ENCODE peak calls at places on chromosomes 2 and 18, in eight cellular contexts. J is neural progenitor cell; V is A549; B is heart right ventricle; Z is spleen; C is psoas muscle; R is IMR-90; G is CD8-positive, alpha-beta T cell. W is an unnamed sample.
A peak's percentile ranks its signal among the peaks of the same experiment; 100 is the strongest.

GRCh38 chr2:121052023-121052422 is 233.0 kb downstream of the TFCP2L1 start:
- DNase-seq in J (no peak), V (no peak), B (no peak), Z (no peak), C (no peak), R (no peak), G (no peak), W (no peak)

GRCh38 chr2:144645055-144645778 is 125.3 kb upstream of the ZEB2 start:
- DNase-seq in J (no peak), V (no peak), B (no peak), Z (no peak), C (no peak), R (peak; percentile 56), G (no peak), W (no peak)

GRCh38 chr2:153455856-153456255 is 22.7 kb downstream of the RPRM start:
- DNase-seq in J (no peak), V (no peak), B (no peak), Z (no peak), C (no peak), R (no peak), G (no peak), W (no peak)

GRCh38 chr2:48902521-48902920 is 147.0 kb upstream of the LHCGR start:
- DNase-seq in J (no peak), V (no peak), B (no peak), Z (no peak), C (no peak), R (no peak), G (no peak), W (no peak)

GRCh38 chr2:85698184-85698879 is 4.2 kb downstream of the GNLY start:
- DNase-seq in J (no peak), V (no peak), B (no peak), Z (no peak), C (no peak), R (no peak), G (no peak), W (no peak)

GRCh38 chr18:42429208-42429607 is 474.2 kb downstream of the PIK3C3 start:
- DNase-seq in J (peak; percentile 50), V (no peak), B (no peak), Z (no peak), C (no peak), R (no peak), G (no peak), W (no peak)

GRCh38 chr2:143893340-143893739 is 626.6 kb downstream of the ZEB2 start:
- DNase-seq in J (peak; percentile 21), V (no peak), B (no peak), Z (no peak), C (no peak), R (no peak), G (no peak), W (no peak)

GRCh38 chr2:110746586-110747521 is 14.5 kb downstream of the ACOXL start:
- DNase-seq in J (no peak), V (no peak), B (no peak), Z (no peak), C (no peak), R (no peak), G (no peak), W (no peak)

GRCh38 chr2:107808986-107809385 is 17.7 kb upstream of the RGPD4 start:
- DNase-seq in J (no peak), V (peak; percentile 38), B (peak; percentile 21), Z (no peak), C (peak; percentile 64), R (no peak), G (no peak), W (no peak)

GRCh38 chr2:12081481-12082210 is 335.2 kb downstream of the LPIN1 start:
- DNase-seq in J (no peak), V (no peak), B (no peak), Z (no peak), C (no peak), R (no peak), G (peak; percentile 54), W (no peak)

GRCh38 chr2:8453904-8454302 is 228.0 kb upstream of the ID2 start:
- DNase-seq in J (no peak), V (no peak), B (no peak), Z (no peak), C (no peak), R (peak; percentile 8), G (no peak), W (no peak)

GRCh38 chr2:62196278-62196901 is 475 bp downstream of the B3GNT2 start:
- DNase-seq in J (no peak), V (peak; percentile 65), B (peak; percentile 49), Z (peak; percentile 95), C (peak; percentile 72), R (no peak), G (peak; percentile 55), W (no peak)

GRCh38 chr2:234792566-234792965 is 159.3 kb upstream of the SH3BP4 start:
- DNase-seq in J (peak; percentile 70), V (no peak), B (no peak), Z (no peak), C (no peak), R (no peak), G (no peak), W (no peak)

GRCh38 chr2:20027715-20028434 is 15.4 kb upstream of the MATN3 start:
- DNase-seq in J (no peak), V (no peak), B (no peak), Z (no peak), C (no peak), R (no peak), G (no peak), W (no peak)

GRCh38 chr2:174400853-174401252 is 5.3 kb downstream of the SCRN3 start:
- DNase-seq in J (no peak), V (no peak), B (no peak), Z (no peak), C (no peak), R (no peak), G (no peak), W (no peak)

GRCh38 chr2:10278029-10278762 is 24.5 kb upstream of the HPCAL1 start:
- DNase-seq in J (no peak), V (no peak), B (peak; percentile 60), Z (peak; percentile 87), C (peak; percentile 84), R (peak; percentile 42), G (no peak), W (no peak)

GRCh38 chr2:151120016-151120415 is 141.6 kb downstream of the RBM43 start:
- DNase-seq in J (no peak), V (no peak), B (no peak), Z (no peak), C (no peak), R (no peak), G (no peak), W (no peak)

GRCh38 chr18:78664851-78665250 is 314.8 kb upstream of the SALL3 start:
- DNase-seq in J (no peak), V (no peak), B (no peak), Z (no peak), C (no peak), R (no peak), G (no peak), W (no peak)

GRCh38 chr2:149648282-149649030 is 60.9 kb upstream of the MMADHC start:
- DNase-seq in J (no peak), V (peak; percentile 82), B (no peak), Z (no peak), C (no peak), R (peak; percentile 99), G (no peak), W (no peak)

GRCh38 chr2:190529486-190530104 is 4.9 kb downstream of the NEMP2 start:
- DNase-seq in J (no peak), V (no peak), B (no peak), Z (no peak), C (no peak), R (peak; percentile 47), G (no peak), W (no peak)

GRCh38 chr2:218395090-218395444 is 4.6 kb upstream of the CTDSP1 start:
- DNase-seq in J (no peak), V (no peak), B (no peak), Z (no peak), C (no peak), R (no peak), G (no peak), W (no peak)
- H3K4me1 ChIP-seq in J (peaks cover 22% of the 10 kb centered on the region), V (peaks cover 27% of the 10 kb centered on the region), B (peaks cover 26% of the 10 kb centered on the region), Z (peaks cover 81% of the 10 kb centered on the region), C (peaks cover 11% of the 10 kb centered on the region), R (peaks cover 21% of the 10 kb centered on the region), G (peaks cover 38% of the 10 kb centered on the region), W (peaks cover 51% of the 10 kb centered on the region)

GRCh38 chr2:96689431-96689991 is 46.9 kb downstream of the FER1L5 start:
- DNase-seq in J (no peak), V (no peak), B (no peak), Z (no peak), C (no peak), R (no peak), G (no peak), W (no peak)
- TF ChIP-seq CTCF in J (no peak), V (no peak), B (no peak), Z (no peak), C (no peak), R (no peak), G (no peak), W (no peak)

DNA sequence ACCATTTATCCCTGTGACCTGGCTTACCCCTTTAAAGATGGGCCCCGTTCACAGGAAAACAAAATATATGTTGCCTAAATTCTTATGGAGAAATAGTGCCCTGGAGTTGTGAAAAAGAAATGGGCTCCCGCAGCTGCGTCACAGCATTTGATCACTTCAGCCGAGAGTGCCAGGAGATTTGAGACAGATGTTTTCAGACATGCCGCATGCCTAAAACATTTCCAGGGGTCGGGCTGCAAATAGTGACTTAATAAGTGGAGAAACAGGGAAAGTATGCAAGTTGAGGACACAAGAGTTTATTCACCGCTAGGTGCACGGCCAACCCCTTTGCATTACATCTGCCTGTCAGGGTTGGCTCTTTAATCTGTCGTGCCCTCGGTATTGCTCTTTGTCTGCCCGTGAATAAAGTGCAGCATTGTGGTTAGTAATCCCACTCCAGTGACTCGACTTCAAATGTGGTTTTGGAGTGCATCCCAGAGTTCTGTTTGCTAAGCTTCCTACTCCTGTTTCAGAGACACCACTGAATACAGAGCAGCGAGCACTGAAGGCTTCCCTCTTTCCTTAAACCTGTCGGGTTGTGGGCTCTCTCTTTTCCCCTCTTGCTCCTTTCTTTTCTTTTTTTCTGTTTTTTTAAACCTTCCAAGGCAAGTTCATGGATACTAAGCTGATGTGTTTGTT is 187.5 kb downstream of the LTBP1 start:
- DNase-seq in J (peak; percentile 41), V (peak; percentile 72), B (peak; percentile 26), Z (no peak), C (peak; percentile 75), R (peak; percentile 99), G (no peak), W (no peak)
- H3K27ac ChIP-seq in J (no peak overlapping the region), V (peak overlapping the region; percentile 64), B (peak overlapping the region; percentile 66), Z (no peak overlapping the region), C (peak overlapping the region; percentile 83), R (peak overlapping the region; percentile 92), G (no peak overlapping the region), W (peak overlapping the region; percentile 84)

DNA sequence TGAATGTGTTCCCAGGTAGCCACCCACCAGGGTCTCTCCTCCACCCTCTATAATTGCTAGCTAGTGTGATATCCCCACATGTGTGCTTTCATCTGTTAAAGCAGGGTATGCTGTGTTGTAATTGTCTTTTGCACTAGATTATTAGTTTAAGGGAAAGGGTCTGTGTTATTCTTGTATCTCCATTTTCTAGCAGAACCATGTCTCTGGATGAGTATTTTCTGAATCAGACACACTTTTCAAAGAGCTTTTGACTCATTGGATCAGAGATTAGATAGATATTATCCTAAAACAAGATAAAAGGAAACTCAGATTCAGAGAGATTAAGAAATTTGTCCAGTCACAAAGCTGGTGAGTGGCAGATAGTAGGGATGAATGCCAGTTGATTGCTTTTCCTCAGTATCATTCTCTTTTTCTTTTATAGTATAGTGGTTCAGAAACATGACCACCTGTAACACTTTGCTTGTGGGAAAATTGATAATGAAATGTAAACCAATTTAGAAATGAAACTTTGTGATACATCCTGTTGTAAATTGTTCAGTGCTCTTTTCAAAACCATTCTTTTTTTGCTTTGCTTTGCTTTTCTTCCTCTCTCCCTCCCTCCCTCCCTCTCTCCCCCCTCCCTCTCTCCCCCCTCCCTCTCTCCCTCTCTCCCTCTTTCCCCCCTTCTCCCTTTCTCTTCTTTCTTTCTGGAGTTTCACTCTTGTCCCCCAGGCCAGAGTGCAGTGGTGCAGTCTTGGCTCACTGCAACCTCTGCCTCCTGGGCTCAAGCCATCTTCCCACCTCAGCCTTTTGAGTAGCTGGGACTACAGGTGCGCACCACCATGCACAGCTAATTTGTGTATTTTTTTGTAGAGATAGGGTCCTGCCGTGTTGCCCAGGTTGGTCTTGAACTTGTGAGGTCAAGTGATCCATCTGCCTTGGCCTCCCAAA is 7.4 kb downstream of the MIB1 start:
- DNase-seq in J (no peak), V (no peak), B (no peak), Z (no peak), C (no peak), R (no peak), G (no peak), W (no peak)
- H3K4me1 ChIP-seq in J (peaks cover 41% of the 10 kb centered on the region), V (peaks cover 13% of the 10 kb centered on the region), B (peaks cover 50% of the 10 kb centered on the region), Z (peaks cover 68% of the 10 kb centered on the region), C (peaks cover 25% of the 10 kb centered on the region), R (no peaks in the 10 kb centered on the region), G (peaks cover 20% of the 10 kb centered on the region), W (no peaks in the 10 kb centered on the region)

W was measured in esophagus squamous epithelium.